ENCODE peak calls at places on chromosomes 13 and 19, in six cellular contexts. F, X, W, N, P and J are unnamed samples.

GRCh38 chr13:57716295-57716694 is 84.8 kb downstream of the PCDH17 start:
- DNase-seq in W (no peak), N (no peak), X (no peak), F (peak; percentile 51), P (no peak), J (no peak)

GRCh38 chr13:37263881-37264280 is 158.4 kb upstream of the CSNK1A1L start:
- DNase-seq in W (no peak), N (no peak), X (no peak), F (peak; percentile 3), P (no peak), J (no peak)

GRCh38 chr13:29858667-29859066 is 8.2 kb upstream of the UBL3 start:
- DNase-seq in F (no peak), W (no peak), X (no peak), N (no peak), P (no peak), J (no peak)

GRCh38 chr13:102017248-102017647 is 384.6 kb downstream of the FGF14 start:
- DNase-seq in X (no peak), F (peak; percentile 18), W (no peak), P (no peak), N (no peak), J (no peak)

GRCh38 chr13:112842931-112843391 is 126.1 kb upstream of the MCF2L start:
- DNase-seq in N (no peak), W (no peak), F (peak; percentile 59), P (no peak), X (no peak), J (no peak)

GRCh38 chr19:17703823-17704463 is 15.3 kb upstream of the MAP1S start:
- DNase-seq in X (peak; percentile 40), F (peak; percentile 42), W (peak; percentile 65), P (no peak), N (peak; percentile 90), J (peak; percentile 62)

GRCh38 chr19:55146648-55147218 is 2.3 kb downstream of the TNNT1 start:
- DNase-seq in N (no peak), W (no peak), X (no peak), P (no peak), F (peak; percentile 82), J (no peak)

GRCh38 chr19:1156830-1157615 is 17.0 kb downstream of the SBNO2 start:
- DNase-seq in F (no peak), W (no peak), X (no peak), P (no peak), N (no peak), J (no peak)

GRCh38 chr19:51469629-51470028 is 8.7 kb upstream of the CEACAM18 start:
- DNase-seq in P (no peak), X (no peak), W (no peak), F (no peak), N (no peak), J (no peak)

GRCh38 chr13:51303063-51303552 is 36.4 kb upstream of the SERPINE3 start:
- DNase-seq in N (no peak), F (no peak), P (no peak), W (no peak), X (no peak), J (no peak)

GRCh38 chr13:44155422-44156293 is 218.0 kb upstream of the SERP2 start:
- DNase-seq in X (peak; percentile 63), W (peak; percentile 26), N (no peak), F (peak; percentile 97), P (no peak), J (no peak)

GRCh38 chr13:66518068-66518467 is 712.1 kb downstream of the PCDH9 start:
- DNase-seq in W (no peak), X (no peak), P (no peak), N (no peak), F (no peak), J (no peak)